ENCODE peak calls at places on chromosomes 5 and 9, in eight cellular contexts. One of them, this sample, is unnamed.

GRCh38 chr5:908172-908571 is 15.5 kb downstream of the TRIP13 start:
- DNase-seq in endothelial cell: no peak
- DNase-seq in NB4: no peak
- DNase-seq in choroid plexus epithelial cell: no peak
- DNase-seq in stromal cell of bone marrow: no peak
- DNase-seq in mammary epithelial cell: no peak
- DNase-seq in NCI-H1436: no peak
- DNase-seq in HFFc6: no peak
- DNase-seq in this sample: no peak

GRCh38 chr5:80109549-80110478 is 74.7 kb downstream of the THBS4 start:
- DNase-seq in endothelial cell: no peak
- DNase-seq in NB4: no peak
- DNase-seq in choroid plexus epithelial cell: no peak
- DNase-seq in stromal cell of bone marrow: no peak
- DNase-seq in mammary epithelial cell: no peak
- DNase-seq in NCI-H1436: peak
- DNase-seq in HFFc6: no peak
- DNase-seq in this sample: no peak

GRCh38 chr5:179731791-179732411 is 721 bp upstream of the MAML1 start:
- DNase-seq in endothelial cell: peak
- DNase-seq in NB4: peak
- DNase-seq in choroid plexus epithelial cell: peak
- DNase-seq in stromal cell of bone marrow: peak
- DNase-seq in mammary epithelial cell: peak
- DNase-seq in NCI-H1436: no peak
- DNase-seq in HFFc6: peak
- DNase-seq in this sample: peak

GRCh38 chr9:2243666-2244555 is 228.8 kb downstream of the SMARCA2 start:
- DNase-seq in endothelial cell: no peak
- DNase-seq in NB4: no peak
- DNase-seq in choroid plexus epithelial cell: no peak
- DNase-seq in stromal cell of bone marrow: no peak
- DNase-seq in mammary epithelial cell: no peak
- DNase-seq in NCI-H1436: no peak
- DNase-seq in HFFc6: no peak
- DNase-seq in this sample: no peak

GRCh38 chr9:104980039-104980654 is 52.2 kb upstream of the ABCA1 start:
- DNase-seq in endothelial cell: no peak
- DNase-seq in NB4: no peak
- DNase-seq in choroid plexus epithelial cell: no peak
- DNase-seq in stromal cell of bone marrow: no peak
- DNase-seq in mammary epithelial cell: peak
- DNase-seq in NCI-H1436: no peak
- DNase-seq in HFFc6: no peak
- DNase-seq in this sample: no peak

GRCh38 chr9:129125478-129125877 is 14.3 kb downstream of the PTPA start:
- DNase-seq in endothelial cell: no peak
- DNase-seq in NB4: peak
- DNase-seq in choroid plexus epithelial cell: peak
- DNase-seq in stromal cell of bone marrow: peak
- DNase-seq in mammary epithelial cell: peak
- DNase-seq in NCI-H1436: no peak
- DNase-seq in HFFc6: peak
- DNase-seq in this sample: peak

GRCh38 chr9:33852216-33852826 is 35.4 kb downstream of the UBE2R2 start:
- DNase-seq in endothelial cell: peak
- DNase-seq in NB4: peak
- DNase-seq in choroid plexus epithelial cell: peak
- DNase-seq in stromal cell of bone marrow: peak
- DNase-seq in mammary epithelial cell: peak
- DNase-seq in NCI-H1436: peak
- DNase-seq in HFFc6: peak
- DNase-seq in this sample: no peak

GRCh38 chr9:79776581-79776980 is 204.8 kb downstream of the TLE4 start:
- DNase-seq in endothelial cell: no peak
- DNase-seq in NB4: no peak
- DNase-seq in choroid plexus epithelial cell: no peak
- DNase-seq in stromal cell of bone marrow: no peak
- DNase-seq in mammary epithelial cell: peak
- DNase-seq in NCI-H1436: no peak
- DNase-seq in HFFc6: no peak
- DNase-seq in this sample: peak

GRCh38 chr5:135654646-135655045 is 75.9 kb upstream of the CXCL14 start:
- DNase-seq in endothelial cell: no peak
- DNase-seq in NB4: no peak
- DNase-seq in choroid plexus epithelial cell: no peak
- DNase-seq in stromal cell of bone marrow: no peak
- DNase-seq in mammary epithelial cell: peak
- DNase-seq in NCI-H1436: no peak
- DNase-seq in HFFc6: no peak
- DNase-seq in this sample: no peak

GRCh38 chr9:133685653-133686504 is 49.7 kb downstream of the DBH start:
- DNase-seq in endothelial cell: no peak
- DNase-seq in NB4: no peak
- DNase-seq in choroid plexus epithelial cell: no peak
- DNase-seq in stromal cell of bone marrow: no peak
- DNase-seq in mammary epithelial cell: no peak
- DNase-seq in NCI-H1436: no peak
- DNase-seq in HFFc6: no peak
- DNase-seq in this sample: no peak

GRCh38 chr9:101028346-101029299 is at the start of gene PLPPR1:
- DNase-seq in endothelial cell: peak
- DNase-seq in NB4: no peak
- DNase-seq in choroid plexus epithelial cell: peak
- DNase-seq in stromal cell of bone marrow: no peak
- DNase-seq in mammary epithelial cell: peak
- DNase-seq in NCI-H1436: peak
- DNase-seq in HFFc6: no peak
- DNase-seq in this sample: peak

GRCh38 chr5:110055301-110055700 is 365.6 kb downstream of the MAN2A1 start:
- DNase-seq in endothelial cell: no peak
- DNase-seq in NB4: no peak
- DNase-seq in choroid plexus epithelial cell: no peak
- DNase-seq in stromal cell of bone marrow: peak
- DNase-seq in mammary epithelial cell: peak
- DNase-seq in NCI-H1436: no peak
- DNase-seq in HFFc6: no peak
- DNase-seq in this sample: peak

GRCh38 chr9:91899611-91900010 is 50.4 kb downstream of the ROR2 start:
- DNase-seq in endothelial cell: no peak
- DNase-seq in NB4: no peak
- DNase-seq in choroid plexus epithelial cell: no peak
- DNase-seq in stromal cell of bone marrow: no peak
- DNase-seq in mammary epithelial cell: no peak
- DNase-seq in NCI-H1436: no peak
- DNase-seq in HFFc6: no peak
- DNase-seq in this sample: no peak

GRCh38 chr9:105835721-105836120 is 141.4 kb downstream of the TMEM38B start:
- DNase-seq in endothelial cell: peak
- DNase-seq in NB4: no peak
- DNase-seq in choroid plexus epithelial cell: peak
- DNase-seq in stromal cell of bone marrow: no peak
- DNase-seq in mammary epithelial cell: no peak
- DNase-seq in NCI-H1436: no peak
- DNase-seq in HFFc6: no peak
- DNase-seq in this sample: no peak